ENCODE peak calls at places on chromosomes 13 and 19, in five cellular contexts. V, M, B, N and L are unnamed samples.

GRCh38 chr13:30997697-30998547 is 65.5 kb downstream of the TEX26 start:
- DNase-seq in V (no peak), M (no peak), B (no peak), N (no peak), L (peak; percentile 55)

GRCh38 chr19:49716154-49716553 is 25.2 kb downstream of the CPT1C start:
- DNase-seq in V (no peak), M (no peak), B (no peak), N (no peak), L (no peak)

GRCh38 chr13:23160241-23161175 is 20.3 kb upstream of the SGCG start:
- DNase-seq in V (no peak), M (peak; percentile 11), B (no peak), N (no peak), L (peak; percentile 22)

GRCh38 chr19:52923782-52924593 is 760 bp upstream of the ZNF888 start:
- DNase-seq in V (peak; percentile 15), M (no peak), B (no peak), N (peak; percentile 35), L (peak; percentile 70)

GRCh38 chr13:24802074-24802473 is 38.1 kb downstream of the RNF17 start:
- DNase-seq in V (no peak), M (no peak), B (no peak), N (no peak), L (no peak)

GRCh38 chr19:30593358-30593757 is 221.2 kb downstream of the ZNF536 start:
- DNase-seq in V (no peak), M (no peak), B (no peak), N (no peak), L (no peak)

GRCh38 chr13:114129649-114130062 is 2.8 kb downstream of the RASA3 start:
- DNase-seq in V (no peak), M (no peak), B (no peak), N (no peak), L (no peak)

GRCh38 chr19:46634045-46634655 is 1.9 kb downstream of the GNG8 start:
- DNase-seq in V (no peak), M (peak; percentile 64), B (peak; percentile 89), N (peak; percentile 85), L (peak; percentile 85)

GRCh38 chr13:40503966-40504591 is 162.4 kb downstream of the FOXO1 start:
- DNase-seq in V (no peak), M (no peak), B (no peak), N (no peak), L (peak; percentile 65)

GRCh38 chr19:11273989-11274388 is 11.7 kb upstream of the DOCK6 start:
- DNase-seq in V (no peak), M (no peak), B (no peak), N (no peak), L (no peak)

GRCh38 chr13:22073718-22074117 is 402.8 kb downstream of the FGF9 start:
- DNase-seq in V (no peak), M (no peak), B (no peak), N (no peak), L (no peak)

GRCh38 chr19:58513694-58514563 is 2.1 kb upstream of the SLC27A5 start:
- DNase-seq in V (peak; percentile 86), M (peak; percentile 94), B (peak; percentile 87), N (peak; percentile 97), L (peak; percentile 92)

GRCh38 chr13:51676739-51677138 is 92.5 kb downstream of the WDFY2 start:
- DNase-seq in V (no peak), M (no peak), B (no peak), N (no peak), L (no peak)

GRCh38 chr13:66296875-66297274 is 933.3 kb downstream of the PCDH9 start:
- DNase-seq in V (no peak), M (no peak), B (no peak), N (no peak), L (no peak)

GRCh38 chr13:41707192-41707858 is 250.0 kb downstream of the RGCC start:
- DNase-seq in V (no peak), M (no peak), B (no peak), N (no peak), L (no peak)

GRCh38 chr13:110244926-110245325 is 62.0 kb downstream of the COL4A1 start:
- DNase-seq in V (no peak), M (no peak), B (no peak), N (no peak), L (no peak)

GRCh38 chr13:32098275-32098674 is 66.7 kb downstream of the FRY start:
- DNase-seq in V (no peak), M (no peak), B (no peak), N (no peak), L (no peak)

GRCh38 chr19:23052349-23052748 is 49.4 kb upstream of the ZNF728 start:
- DNase-seq in V (no peak), M (no peak), B (no peak), N (no peak), L (no peak)

GRCh38 chr13:29550589-29550988 is 44.9 kb downstream of the SLC7A1 start:
- DNase-seq in V (no peak), M (no peak), B (no peak), N (no peak), L (no peak)

GRCh38 chr19:1837625-1838105 is 10.6 kb downstream of the REXO1 start:
- DNase-seq in V (peak; percentile 47), M (peak; percentile 74), B (no peak), N (peak; percentile 86), L (no peak)

GRCh38 chr19:18649371-18650047 is 12.7 kb downstream of the KLHL26 start:
- DNase-seq in V (no peak), M (no peak), B (no peak), N (no peak), L (peak; percentile 79)

GRCh38 chr19:3389876-3390361 is 23.5 kb downstream of the NFIC start:
- DNase-seq in V (no peak), M (no peak), B (no peak), N (no peak), L (no peak)

GRCh38 chr19:2952953-2953481 is 8.2 kb upstream of the ZNF77 start:
- DNase-seq in V (no peak), M (peak; percentile 45), B (no peak), N (no peak), L (no peak)

GRCh38 chr19:39631626-39632025 is 24.1 kb upstream of the LGALS16 start:
- DNase-seq in V (no peak), M (no peak), B (no peak), N (no peak), L (no peak)

GRCh38 chr13:42762917-42763316 is 18.5 kb upstream of the FAM216B start:
- DNase-seq in V (no peak), M (no peak), B (no peak), N (no peak), L (no peak)

GRCh38 chr19:47324502-47324901 is 7.5 kb upstream of the C5AR2 start:
- DNase-seq in V (no peak), M (no peak), B (no peak), N (no peak), L (peak; percentile 31)

GRCh38 chr19:11798391-11799296 is at the start of gene ZNF491:
- DNase-seq in V (peak; percentile 90), M (peak; percentile 85), B (peak; percentile 51), N (no peak), L (peak; percentile 96)

GRCh38 chr19:2813235-2814160 is 6.2 kb upstream of the ZNF554 start:
- DNase-seq in V (no peak), M (no peak), B (no peak), N (no peak), L (no peak)

GRCh38 chr13:38998739-38999138 is 8.1 kb upstream of the STOML3 start:
- DNase-seq in V (no peak), M (no peak), B (no peak), N (no peak), L (no peak)